ENCODE peak calls at places on chromosomes 4 and X, in six cellular contexts. L, V, Q, J, R and G are unnamed samples.

GRCh38 chr4:155523358-155523757 is 143.3 kb upstream of the GUCY1A1 start:
- DNase-seq in L (no peak), V (no peak), Q (no peak), J (no peak), R (no peak), G (no peak)

GRCh38 chrX:119427024-119427794 is 28.1 kb downstream of the SLC25A43 start:
- DNase-seq in L (no peak), V (no peak), Q (no peak), J (no peak), R (no peak), G (no peak)

GRCh38 chr4:5816851-5817375 is 76.0 kb downstream of the CRMP1 start:
- DNase-seq in L (no peak), V (no peak), Q (no peak), J (no peak), R (no peak), G (no peak)

GRCh38 chrX:85963736-85964135 is 83.6 kb downstream of the CHM start:
- DNase-seq in L (no peak), V (no peak), Q (no peak), J (no peak), R (peak; percentile 75), G (no peak)

GRCh38 chrX:13000311-13000811 is 25.5 kb downstream of the TMSB4X start:
- DNase-seq in L (no peak), V (no peak), Q (no peak), J (no peak), R (no peak), G (no peak)

GRCh38 chr4:168498259-168498658 is 1.4 kb downstream of the PALLD start:
- DNase-seq in L (no peak), V (no peak), Q (no peak), J (no peak), R (no peak), G (no peak)

GRCh38 chr4:54723220-54723619 is 65.5 kb downstream of the KIT start:
- DNase-seq in L (no peak), V (no peak), Q (no peak), J (no peak), R (no peak), G (no peak)

GRCh38 chr4:102168580-102168979 is 176.7 kb downstream of the SLC39A8 start:
- DNase-seq in L (no peak), V (no peak), Q (no peak), J (no peak), R (no peak), G (no peak)

GRCh38 chrX:70434914-70435586 is 9.6 kb upstream of the DLG3 start:
- DNase-seq in L (no peak), V (no peak), Q (no peak), J (no peak), R (no peak), G (peak; percentile 48)
- H3K27ac ChIP-seq in L (no peak overlapping the region), V (peak overlapping the region; percentile 27), Q (no peak overlapping the region), J (no peak overlapping the region), R (peak overlapping the region; percentile 65), G (peak overlapping the region; percentile 89)

GRCh38 chr4:4200624-4201023 is 26.1 kb downstream of the OTOP1 start:
- DNase-seq in L (no peak), V (no peak), Q (no peak), J (no peak), R (no peak), G (no peak)

GRCh38 chr4:4204401-4204745 is 22.4 kb downstream of the OTOP1 start:
- DNase-seq in L (no peak), V (no peak), Q (no peak), J (no peak), R (no peak), G (no peak)

GRCh38 chr4:4206204-4206603 is 20.5 kb downstream of the OTOP1 start:
- DNase-seq in L (no peak), V (no peak), Q (no peak), J (no peak), R (no peak), G (no peak)

GRCh38 chr4:4202510-4202909 is 24.2 kb downstream of the OTOP1 start:
- DNase-seq in L (no peak), V (no peak), Q (no peak), J (no peak), R (no peak), G (no peak)

DNA sequence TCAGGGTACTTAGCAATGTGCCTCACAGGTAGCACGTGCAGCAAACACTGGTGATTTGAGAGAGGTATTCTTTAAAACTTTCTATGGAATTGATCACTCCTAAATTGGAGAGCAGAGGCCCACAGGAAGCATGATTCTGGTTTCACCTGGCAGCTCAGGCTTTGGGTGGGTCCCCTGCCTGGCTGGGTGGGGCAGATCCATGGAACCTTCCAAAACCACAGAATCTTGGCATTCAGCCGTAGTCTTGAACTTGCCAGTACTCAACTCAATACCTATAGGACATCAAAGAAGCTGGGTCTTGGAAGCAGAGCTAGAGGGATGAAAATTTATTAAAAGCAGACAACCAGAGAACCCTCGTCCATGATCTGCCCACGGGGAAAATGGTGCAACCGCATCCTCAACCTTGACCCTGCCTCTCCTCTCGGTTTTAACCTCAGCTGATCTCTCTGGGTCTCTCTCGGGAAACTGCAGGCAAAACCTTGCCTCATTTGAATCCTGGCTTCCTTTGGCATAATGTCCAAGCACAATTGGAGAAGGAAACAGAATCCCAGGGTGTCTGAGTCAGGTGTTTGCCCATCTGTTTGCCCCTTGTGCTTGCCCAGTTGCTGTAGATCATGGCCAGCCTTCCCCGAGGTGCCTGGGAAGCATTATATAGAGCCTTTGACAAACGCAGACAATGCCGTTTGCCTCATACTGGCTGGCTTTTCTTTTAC is 22.9 kb downstream of the OTOP1 start:
- DNase-seq in L (no peak), V (no peak), Q (no peak), J (no peak), R (no peak), G (no peak)
- H3K9me3 ChIP-seq in L (no peaks in the 10 kb centered on the region), V (peaks cover 6% of the 10 kb centered on the region), Q (no peaks in the 10 kb centered on the region), J (no peaks in the 10 kb centered on the region), R (no peaks in the 10 kb centered on the region), G (no peaks in the 10 kb centered on the region)

GRCh38 chrX:141278306-141278705 is 36.0 kb upstream of the SPANXC start:
- DNase-seq in L (no peak), V (no peak), Q (peak; percentile 30), J (no peak), R (no peak), G (no peak)
- TF ChIP-seq CTCF in L (peak; percentile 38), V (no peak), Q (peak; percentile 76), J (peak; percentile 35), R (peak; percentile 63), G (peak; percentile 28)

GRCh38 chrX:154800508-154801207 is 4.6 kb downstream of the MPP1 start:
- DNase-seq in L (no peak), V (no peak), Q (no peak), J (no peak), R (no peak), G (no peak)
- H3K27ac ChIP-seq in L (peak overlapping the region; percentile 35), V (peak overlapping the region; percentile 43), Q (no peak overlapping the region), J (no peak overlapping the region), R (peak overlapping the region; percentile 85), G (no peak overlapping the region)

GRCh38 chr4:161496-162284 is 37.4 kb downstream of the ZNF718 start:
- DNase-seq in L (no peak), V (no peak), Q (no peak), J (no peak), R (no peak), G (no peak)
- H3K9me3 ChIP-seq in L (no peaks in the 10 kb centered on the region), V (peaks cover 9% of the 10 kb centered on the region), Q (peaks cover 66% of the 10 kb centered on the region), J (peaks cover 90% of the 10 kb centered on the region), R (peaks cover 22% of the 10 kb centered on the region), G (peaks cover 98% of the 10 kb centered on the region)

DNA sequence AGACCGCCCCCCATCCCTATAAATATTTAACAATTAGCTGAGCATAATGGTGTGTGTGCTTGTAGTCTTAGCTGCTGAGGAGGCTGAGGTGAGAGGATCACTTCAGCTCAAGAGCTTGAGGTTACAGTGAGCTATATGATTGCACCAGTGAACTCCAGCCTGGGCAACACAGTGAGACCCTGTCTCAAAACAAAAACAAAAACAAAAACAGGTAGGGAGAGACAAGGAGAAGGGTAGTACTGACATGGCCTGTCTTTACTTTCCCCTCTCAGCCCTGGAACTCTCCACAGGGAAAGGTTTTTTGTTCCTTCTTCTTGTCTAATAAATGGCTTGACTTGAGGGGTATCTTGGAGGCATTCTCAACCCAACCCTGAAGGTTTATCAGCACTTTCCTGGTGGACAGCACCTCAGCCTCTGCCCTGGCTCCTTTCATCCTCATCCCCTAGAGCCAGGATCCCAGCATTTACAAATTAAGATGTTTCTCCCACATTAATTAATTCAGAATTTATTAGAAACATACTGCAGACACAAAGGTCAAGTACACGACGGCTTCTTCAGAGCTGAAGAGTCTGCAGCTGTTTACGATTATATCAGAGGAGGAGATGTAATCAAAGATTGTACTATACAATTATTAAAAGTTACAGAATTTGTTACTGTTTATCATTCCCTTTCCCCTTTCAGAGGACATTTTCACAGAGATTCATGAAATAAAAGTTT is 131.8 kb downstream of the AFF1 start:
- DNase-seq in L (no peak), V (no peak), Q (no peak), J (no peak), R (no peak), G (no peak)
- TF ChIP-seq CTCF in L (no peak), V (no peak), Q (no peak), J (no peak), R (no peak), G (no peak)

GRCh38 chr4:82517043-82517442 is 44.7 kb downstream of the TMEM150C start:
- DNase-seq in L (no peak), V (no peak), Q (no peak), J (no peak), R (no peak), G (no peak)
- H3K27ac ChIP-seq in L (no peak overlapping the region), V (no peak overlapping the region), Q (no peak overlapping the region), J (no peak overlapping the region), R (no peak overlapping the region), G (no peak overlapping the region)

DNA sequence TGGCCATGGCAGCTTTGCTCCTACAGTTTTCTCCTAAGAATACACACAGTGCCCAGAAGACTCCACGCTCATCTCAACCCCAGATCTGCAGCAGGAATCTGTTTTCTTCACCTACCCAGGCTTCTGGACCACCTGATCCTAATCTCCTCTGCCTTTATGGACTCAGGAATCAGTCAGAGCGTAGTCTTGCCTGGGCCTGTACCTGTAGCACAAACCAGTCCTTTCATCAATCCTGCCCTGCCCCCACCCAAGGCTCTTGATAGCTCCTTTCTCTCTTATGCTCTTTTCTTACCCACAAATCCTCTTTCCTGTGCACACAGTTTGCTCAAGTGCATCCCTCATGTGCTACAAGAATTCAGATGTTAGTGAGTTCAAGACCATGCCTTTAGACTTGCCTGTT is 89.7 kb downstream of the ZNF718 start:
- DNase-seq in L (no peak), V (no peak), Q (no peak), J (no peak), R (no peak), G (no peak)
- H3K9me3 ChIP-seq in L (no peaks in the 10 kb centered on the region), V (peaks cover 30% of the 10 kb centered on the region), Q (no peaks in the 10 kb centered on the region), J (peaks cover under 1% of the 10 kb centered on the region), R (peaks cover 40% of the 10 kb centered on the region), G (peaks cover 4% of the 10 kb centered on the region)